ENCODE peak calls at places on chromosome 22, in four cellular contexts. M, N, X and V are unnamed samples.

GRCh38 chr22:49964136-49964492 is 3.5 kb downstream of the PIM3 start:
- DNase-seq in X (no peak), M (peak; percentile 9), N (no peak), V (no peak)

GRCh38 chr22:40703731-40704130 is 24.4 kb downstream of the MCHR1 start:
- DNase-seq in M (no peak), N (no peak), X (no peak), V (no peak)

GRCh38 chr22:44648085-44648820 is 53.8 kb upstream of the PRR5 start:
- DNase-seq in M (no peak), X (no peak), N (no peak), V (no peak)

GRCh38 chr22:48394787-48395620 is 1432.7 kb downstream of the BRD1 start:
- DNase-seq in X (no peak), N (no peak), M (no peak), V (peak; percentile 54)

GRCh38 chr22:28425211-28425610 is 254.4 kb downstream of the TTC28 start:
- DNase-seq in M (no peak), N (no peak), X (no peak), V (no peak)

GRCh38 chr22:11253000-11253511 is 4274.9 kb upstream of the OR11H1 start:
- DNase-seq in N (no peak), M (no peak), X (no peak), V (no peak)

GRCh38 chr22:23909258-23909898 is 15.2 kb downstream of the MIF start:
- DNase-seq in M (no peak), N (no peak), X (no peak), V (no peak)

GRCh38 chr22:49735411-49736311 is 92.0 kb downstream of the BRD1 start:
- DNase-seq in X (no peak), N (no peak), M (no peak), V (peak; percentile 70)

GRCh38 chr22:26452236-26453016 is 23.4 kb downstream of the ASPHD2 start:
- DNase-seq in N (no peak), M (no peak), X (no peak), V (no peak)

GRCh38 chr22:32649515-32650200 is 151.8 kb upstream of the TIMP3 start:
- DNase-seq in N (peak; percentile 76), M (peak; percentile 31), X (no peak), V (no peak)

GRCh38 chr22:17706451-17706900 is 67.8 kb downstream of the BID start:
- DNase-seq in M (peak; percentile 58), N (peak; percentile 94), X (peak; percentile 54), V (no peak)

GRCh38 chr22:30046716-30047363 is 33.4 kb upstream of the HORMAD2 start:
- DNase-seq in X (no peak), M (no peak), N (no peak), V (peak; percentile 53)

GRCh38 chr22:40728731-40729189 is 49.5 kb downstream of the MCHR1 start:
- DNase-seq in X (no peak), N (peak; percentile 15), M (no peak), V (no peak)

GRCh38 chr22:22908941-22909604 is 21.5 kb downstream of the IGLL5 start:
- DNase-seq in N (no peak), X (no peak), M (no peak), V (no peak)

GRCh38 chr22:50169774-50170341 is 673 bp upstream of the PANX2 start:
- DNase-seq in N (no peak), X (no peak), M (peak; percentile 43), V (no peak)

GRCh38 chr22:36328635-36329216 is 59.0 kb downstream of the MYH9 start:
- DNase-seq in M (peak; percentile 77), N (peak; percentile 89), X (no peak), V (no peak)

GRCh38 chr22:23237201-23237798 is 57.0 kb downstream of the BCR start:
- DNase-seq in M (peak; percentile 66), N (peak; percentile 61), X (no peak), V (no peak)

GRCh38 chr22:41668971-41669911 is 19.4 kb downstream of the SNU13 start:
- DNase-seq in N (peak; percentile 46), X (no peak), M (no peak), V (no peak)

GRCh38 chr22:41725510-41726110 is 26.3 kb downstream of the MEI1 start:
- DNase-seq in M (no peak), X (no peak), N (no peak), V (no peak)

GRCh38 chr22:49996192-49996531 is 16.4 kb downstream of the IL17REL start:
- DNase-seq in M (no peak), X (no peak), N (no peak), V (no peak)

GRCh38 chr22:34993548-34993947 is 72.4 kb upstream of the ISX start:
- DNase-seq in X (no peak), N (no peak), M (peak; percentile 20), V (no peak)

GRCh38 chr22:41504397-41504796 is 35.5 kb downstream of the ACO2 start:
- DNase-seq in N (no peak), X (no peak), M (no peak), V (no peak)

GRCh38 chr22:32997295-32997694 is 60.9 kb downstream of the SYN3 start:
- DNase-seq in X (no peak), M (no peak), N (no peak), V (peak; percentile 20)

GRCh38 chr22:23804781-23805291 is 18.1 kb downstream of the SMARCB1 start:
- DNase-seq in M (no peak), X (no peak), N (no peak), V (no peak)

GRCh38 chr22:44750481-44750880 is 1.9 kb upstream of the ARHGAP8 start:
- DNase-seq in N (no peak), M (no peak), X (no peak), V (no peak)

GRCh38 chr22:22408731-22409696 is 99.5 kb downstream of the ZNF280B start:
- DNase-seq in M (peak; percentile 33), N (no peak), X (peak; percentile 33), V (no peak)

GRCh38 chr22:44442856-44443595 is 55.0 kb downstream of the RTL6 start:
- DNase-seq in X (no peak), M (no peak), N (no peak), V (no peak)

GRCh38 chr22:33242078-33242477 is 183.9 kb upstream of the SYN3 start:
- DNase-seq in X (no peak), N (no peak), M (no peak), V (no peak)

GRCh38 chr22:26374645-26375044 is 54.4 kb upstream of the ASPHD2 start:
- DNase-seq in X (no peak), N (no peak), M (no peak), V (no peak)

GRCh38 chr22:46764140-46764680 is 1.8 kb downstream of the TBC1D22A start:
- DNase-seq in N (no peak), X (no peak), M (no peak), V (no peak)

GRCh38 chr22:46761017-46761416 is 1.4 kb upstream of the TBC1D22A start:
- DNase-seq in N (no peak), M (no peak), X (no peak), V (no peak)

GRCh38 chr22:46763051-46763705 is 728 bp downstream of the TBC1D22A start:
- DNase-seq in M (no peak), N (peak; percentile 57), X (no peak), V (no peak)

GRCh38 chr22:46761539-46762237 is 762 bp upstream of the TBC1D22A start:
- DNase-seq in X (no peak), N (no peak), M (no peak), V (no peak)

DNA sequence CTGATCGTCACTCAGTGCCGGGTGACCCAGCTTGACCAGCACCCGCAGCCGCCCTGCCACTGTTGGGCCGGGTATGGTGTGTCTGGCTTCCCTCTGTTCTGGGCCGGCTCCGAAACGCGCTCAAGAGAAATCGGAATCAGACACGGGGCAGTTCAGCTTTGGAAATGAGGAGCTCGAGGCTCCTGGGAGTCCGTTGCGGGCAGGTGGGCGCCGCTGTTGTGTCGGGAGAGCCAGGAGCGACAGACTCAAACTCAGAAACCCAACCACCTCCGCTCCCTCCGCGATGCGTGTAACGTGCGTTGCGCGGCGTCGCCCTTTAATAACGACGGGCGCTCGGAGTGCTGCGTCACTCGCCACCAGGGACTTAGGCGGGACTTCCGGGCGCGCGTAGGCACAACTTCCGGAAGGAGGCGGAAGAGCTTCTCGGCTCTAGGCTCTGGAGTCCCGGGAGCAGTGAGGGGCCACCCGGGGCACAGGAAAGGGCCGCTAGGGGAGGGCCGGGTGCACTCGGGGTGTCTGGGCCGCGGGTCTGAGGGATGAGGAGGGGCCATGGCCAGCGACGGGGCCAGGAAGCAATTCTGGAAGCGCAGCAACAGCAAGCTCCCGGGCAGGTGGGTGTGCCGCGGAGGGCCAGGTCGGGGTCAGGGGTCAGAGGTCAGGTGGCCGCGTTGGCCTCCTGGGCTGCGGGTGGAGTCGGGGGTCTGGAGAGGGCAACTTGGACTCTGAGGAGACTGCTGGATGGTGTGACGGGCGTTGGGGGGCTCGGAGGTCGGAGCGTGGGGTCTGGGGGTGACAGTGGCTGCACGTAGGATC is at the start of gene TBC1D22A:
- DNase-seq in N (peak; percentile 94), M (peak; percentile 95), X (peak; percentile 90), V (peak; percentile 94)
- TF ChIP-seq CTCF in N (no peak), M (no peak), X (no peak), V (no peak)

DNA sequence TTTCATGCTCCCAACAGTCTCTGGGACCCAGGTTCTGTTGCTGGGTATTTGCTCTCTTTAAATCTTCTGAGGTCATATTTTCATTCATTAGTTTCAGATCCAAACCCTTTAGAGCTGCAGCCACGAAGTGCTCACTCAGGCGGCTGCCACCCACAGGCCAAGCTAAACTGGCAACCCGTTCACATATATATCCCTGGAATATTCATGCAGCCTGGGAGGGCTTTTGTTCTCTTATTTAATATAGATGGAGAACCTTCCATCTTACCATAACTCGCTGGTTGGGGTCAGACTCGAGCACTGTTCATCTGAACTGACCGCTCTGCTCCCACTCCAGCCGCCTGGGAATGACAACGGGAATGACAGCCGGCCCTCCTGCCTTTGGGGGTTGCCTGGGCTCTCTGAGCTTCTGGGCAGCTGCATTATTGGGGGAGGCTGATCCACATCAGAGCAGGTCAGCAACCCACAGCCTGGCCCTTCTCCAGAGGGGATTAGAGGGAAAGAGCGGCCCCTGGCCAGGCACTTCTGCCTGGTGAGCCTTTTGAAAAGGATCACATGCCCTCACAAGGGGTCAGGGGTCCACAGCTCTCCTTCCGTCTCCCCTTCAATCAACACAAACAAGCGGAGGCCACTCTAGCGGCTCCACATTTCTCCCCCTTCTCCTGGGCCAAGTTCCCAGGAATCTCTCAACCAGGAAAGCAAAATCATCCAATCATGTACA is 11.9 kb downstream of the TMEM184B start:
- DNase-seq in N (peak; percentile 42), X (no peak), M (no peak), V (no peak)
- TF ChIP-seq CTCF in N (peak; percentile 29), X (no peak), M (no peak), V (peak; percentile 29)

GRCh38 chr22:46386312-46386711 is 50.8 kb downstream of the TRMU start:
- DNase-seq in X (no peak), N (no peak), M (no peak), V (no peak)
- TF ChIP-seq CTCF in X (no peak), N (peak; percentile 12), M (no peak), V (peak; percentile 38)

GRCh38 chr22:31399211-31400022 is at the start of gene DRG1:
- DNase-seq in X (peak; percentile 89), N (peak; percentile 95), M (peak; percentile 97), V (peak; percentile 97)
- TF ChIP-seq CTCF in X (no peak), N (no peak), M (no peak), V (peak; percentile 29)

DNA sequence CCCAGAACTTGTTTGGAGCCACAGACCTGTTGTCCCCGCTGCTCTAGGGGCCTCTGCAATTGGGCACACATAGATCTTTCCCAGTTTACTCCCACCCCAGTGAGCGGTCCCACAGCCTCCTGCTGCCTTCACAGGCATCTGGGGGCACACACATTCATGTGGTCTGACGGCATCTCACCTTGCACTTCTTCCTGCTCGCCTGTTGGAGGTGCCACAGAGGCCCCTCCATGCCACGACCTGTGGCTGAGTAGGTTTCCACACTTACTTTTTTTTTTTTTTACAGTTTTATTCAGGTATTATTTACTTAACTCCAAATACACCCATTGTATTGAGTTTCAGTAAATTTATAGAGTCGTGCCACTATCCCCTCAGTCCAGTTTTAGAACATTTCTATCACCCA is 68.9 kb upstream of the SEPTIN5 start:
- DNase-seq in M (no peak), N (no peak), X (no peak), V (no peak)
- TF ChIP-seq CTCF in M (no peak), N (no peak), X (no peak), V (peak; percentile 19)